ENCODE peak calls at places on chromosomes 5 and 9, in five cellular contexts. H is adrenal gland, D is GM23248, E is left lung, Y is uterus. B is an unnamed sample.

GRCh38 chr5:15234911-15235310 is 265.1 kb upstream of the FBXL7 start:
- DNase-seq in D (no peak), E (no peak), Y (no peak), H (no peak), B (no peak)

GRCh38 chr5:173761182-173761521 is 127.0 kb upstream of the CPEB4 start:
- DNase-seq in D (no peak), Y (no peak), E (no peak), H (no peak), B (no peak)

GRCh38 chr9:94076557-94076956 is 7.7 kb upstream of the PTPDC1 start:
- DNase-seq in E (no peak), Y (no peak), H (no peak), D (no peak), B (no peak)

GRCh38 chr5:129460951-129461815 is 1.1 kb downstream of the ADAMTS19 start:
- DNase-seq in D (peak), H (no peak), E (peak), Y (peak), B (no peak)

GRCh38 chr9:87578625-87579024 is 81.0 kb downstream of the DAPK1 start:
- DNase-seq in E (no peak), D (no peak), Y (no peak), H (no peak), B (no peak)

GRCh38 chr5:82489668-82490067 is 211.5 kb upstream of the RPS23 start:
- DNase-seq in E (no peak), H (no peak), Y (no peak), D (no peak), B (no peak)

GRCh38 chr9:103183569-103184191 is 188.5 kb downstream of the CYLC2 start:
- DNase-seq in E (no peak), D (no peak), H (peak), Y (peak), B (no peak)

GRCh38 chr9:21688108-21689102 is 114.0 kb upstream of the MTAP start:
- DNase-seq in Y (no peak), E (no peak), H (no peak), D (peak), B (peak)

GRCh38 chr5:29017501-29017900 is 1979.1 kb upstream of the CDH9 start:
- DNase-seq in H (no peak), D (no peak), Y (no peak), E (no peak), B (no peak)

GRCh38 chr9:124130277-124131075 is 118.9 kb downstream of the LHX2 start:
- DNase-seq in D (no peak), E (no peak), H (no peak), Y (no peak), B (no peak)

GRCh38 chr9:92455217-92455616 is 27.1 kb downstream of the ASPN start:
- DNase-seq in D (no peak), Y (no peak), H (no peak), E (no peak), B (no peak)

GRCh38 chr5:16856531-16856930 is 79.6 kb downstream of the MYO10 start:
- DNase-seq in H (no peak), E (no peak), D (peak), Y (no peak), B (no peak)

GRCh38 chr9:117407436-117408022 is 7.3 kb downstream of the ASTN2 start:
- DNase-seq in Y (no peak), D (no peak), E (no peak), H (no peak), B (no peak)

GRCh38 chr9:78678901-78679300 is 382.0 kb downstream of the PSAT1 start:
- DNase-seq in H (no peak), Y (no peak), E (no peak), D (no peak), B (no peak)

GRCh38 chr9:78676009-78676408 is 379.1 kb downstream of the PSAT1 start:
- DNase-seq in H (no peak), D (peak), Y (no peak), E (no peak), B (no peak)

GRCh38 chr9:78676623-78677022 is 379.7 kb downstream of the PSAT1 start:
- DNase-seq in D (peak), Y (no peak), H (no peak), E (no peak), B (no peak)

GRCh38 chr9:78674874-78675273 is 377.9 kb downstream of the PSAT1 start:
- DNase-seq in Y (no peak), H (no peak), E (no peak), D (no peak), B (no peak)

GRCh38 chr9:78677326-78677725 is 380.4 kb downstream of the PSAT1 start:
- DNase-seq in H (no peak), D (peak), E (no peak), Y (no peak), B (no peak)
- H3K27ac ChIP-seq in H (no peak), D (peak), E (no peak), Y (no peak), B (no peak)

GRCh38 chr5:67215592-67216471 is 19.2 kb upstream of the CD180 start:
- DNase-seq in Y (peak), D (peak), H (peak), E (peak), B (peak)
- H3K4me3 ChIP-seq in Y (no peak), D (no peak), H (no peak), E (peak), B (peak)

GRCh38 chr5:43704243-43704642 is 101.3 kb downstream of the NNT start:
- DNase-seq in E (no peak), H (no peak), Y (no peak), D (no peak), B (no peak)
- H3K27ac ChIP-seq in E (no peak), H (no peak), Y (no peak), D (no peak), B (no peak)

GRCh38 chr5:141608557-141608956 is 10.2 kb downstream of the DIAPH1 start:
- DNase-seq in H (no peak), D (no peak), Y (no peak), E (no peak), B (no peak)

GRCh38 chr5:141608046-141608445 is 10.8 kb downstream of the DIAPH1 start:
- DNase-seq in D (no peak), H (no peak), Y (no peak), E (no peak), B (no peak)

GRCh38 chr5:141604318-141604717 is 14.5 kb downstream of the DIAPH1 start:
- DNase-seq in Y (peak), E (no peak), H (peak), D (peak), B (peak)

GRCh38 chr5:141603912-141604311 is 14.9 kb downstream of the DIAPH1 start:
- DNase-seq in H (no peak), D (no peak), E (no peak), Y (no peak), B (no peak)

DNA sequence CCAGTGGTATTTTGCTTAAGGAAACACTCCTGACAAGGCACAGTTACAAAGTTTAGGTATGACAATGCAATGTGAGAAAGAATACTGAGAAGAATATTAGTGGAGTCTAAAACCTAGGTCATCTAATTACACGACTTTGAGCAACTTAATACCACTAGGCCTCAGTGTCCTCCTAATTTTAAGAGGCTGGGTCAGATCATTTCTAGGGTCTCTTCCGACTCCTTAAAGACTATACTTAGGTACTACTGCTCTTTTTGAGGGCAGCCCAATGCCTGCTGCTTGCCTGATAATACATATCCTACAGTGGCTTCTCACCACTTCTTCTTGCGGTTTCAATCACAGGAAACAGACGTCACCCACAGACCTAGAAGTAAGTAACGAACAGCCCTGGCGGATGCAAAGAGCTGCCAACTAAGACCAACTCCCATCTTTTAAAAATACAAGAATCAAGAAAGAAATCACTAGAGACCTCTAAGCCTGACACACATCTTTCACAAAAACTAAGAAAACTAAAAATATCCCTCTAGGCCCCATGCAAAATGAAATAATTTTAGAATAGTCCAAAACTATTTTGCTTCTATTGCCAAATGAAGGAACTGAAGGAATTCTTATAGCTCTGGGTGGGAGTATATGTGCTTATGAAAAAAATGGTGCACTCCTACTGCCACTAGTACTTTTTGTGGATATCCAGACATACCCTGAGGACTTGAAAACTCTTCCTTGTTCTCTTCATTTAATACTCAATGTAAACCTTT is 13.1 kb downstream of the DIAPH1 start:
- DNase-seq in E (no peak), Y (no peak), H (peak), D (no peak), B (no peak)
- H3K4me3 ChIP-seq in E (no peak), Y (no peak), H (no peak), D (no peak), B (no peak)

GRCh38 chr5:91177639-91178038 is 205.5 kb downstream of the ARRDC3 start:
- DNase-seq in D (peak), Y (no peak), E (no peak), H (no peak), B (no peak)

GRCh38 chr5:91177085-91177484 is 206.0 kb downstream of the ARRDC3 start:
- DNase-seq in E (no peak), Y (no peak), D (no peak), H (no peak), B (no peak)

GRCh38 chr5:91176288-91177016 is 206.7 kb downstream of the ARRDC3 start:
- DNase-seq in Y (no peak), H (no peak), D (no peak), E (no peak), B (no peak)

GRCh38 chr5:91179018-91179417 is 204.1 kb downstream of the ARRDC3 start:
- DNase-seq in H (no peak), D (peak), Y (no peak), E (no peak), B (no peak)

GRCh38 chr5:91178461-91178860 is 204.7 kb downstream of the ARRDC3 start:
- DNase-seq in H (no peak), Y (no peak), D (peak), E (no peak), B (no peak)
- H3K27ac ChIP-seq in H (no peak), Y (peak), D (peak), E (no peak), B (no peak)

GRCh38 chr5:146794326-146795029 is 84.1 kb downstream of the PPP2R2B start:
- DNase-seq in H (no peak), D (peak), Y (no peak), E (no peak), B (no peak)

GRCh38 chr5:146797683-146798082 is 80.9 kb downstream of the PPP2R2B start:
- DNase-seq in E (no peak), D (no peak), Y (peak), H (no peak), B (no peak)

GRCh38 chr5:146796144-146796543 is 82.4 kb downstream of the PPP2R2B start:
- DNase-seq in E (no peak), H (no peak), Y (no peak), D (no peak), B (no peak)

GRCh38 chr5:146799235-146800015 is 79.1 kb downstream of the PPP2R2B start:
- DNase-seq in E (no peak), H (no peak), D (no peak), Y (no peak), B (no peak)

GRCh38 chr5:146796911-146797310 is 81.6 kb downstream of the PPP2R2B start:
- DNase-seq in Y (no peak), E (no peak), D (no peak), H (no peak), B (no peak)
- H3K4me3 ChIP-seq in Y (no peak), E (no peak), D (no peak), H (no peak), B (no peak)

GRCh38 chr9:137731947-137732813 is 113.4 kb downstream of the EHMT1 start:
- DNase-seq in D (no peak), E (no peak), Y (no peak), H (no peak), B (no peak)
- H3K27ac ChIP-seq in D (no peak), E (no peak), Y (no peak), H (no peak), B (no peak)